ENCODE peak calls at places on chromosome 5, in seven cellular contexts. One of them, this sample, is unnamed.

GRCh38 chr5:56212127-56212879 is 20.8 kb downstream of the ANKRD55 start:
- DNase-seq in sigmoid colon: no peak
- DNase-seq in epithelial cell of esophagus: no peak
- DNase-seq in PC-9: no peak
- DNase-seq in cardiac muscle cell: no peak
- DNase-seq in fibroblast of lung: peak; percentile 30
- DNase-seq in tibial artery: no peak
- DNase-seq in this sample: no peak

GRCh38 chr5:23274156-23274555 is 233.3 kb upstream of the PRDM9 start:
- DNase-seq in sigmoid colon: no peak
- DNase-seq in epithelial cell of esophagus: peak; percentile 69
- DNase-seq in PC-9: no peak
- DNase-seq in cardiac muscle cell: no peak
- DNase-seq in fibroblast of lung: no peak
- DNase-seq in tibial artery: no peak
- DNase-seq in this sample: no peak

GRCh38 chr5:102815560-102816324 is 60.6 kb downstream of the PAM start:
- DNase-seq in sigmoid colon: no peak
- DNase-seq in epithelial cell of esophagus: no peak
- DNase-seq in PC-9: no peak
- DNase-seq in cardiac muscle cell: peak; percentile 27
- DNase-seq in fibroblast of lung: peak; percentile 51
- DNase-seq in tibial artery: no peak
- DNase-seq in this sample: no peak

GRCh38 chr5:33843579-33843978 is 48.2 kb downstream of the ADAMTS12 start:
- DNase-seq in sigmoid colon: no peak
- DNase-seq in epithelial cell of esophagus: peak; percentile 25
- DNase-seq in PC-9: no peak
- DNase-seq in cardiac muscle cell: peak; percentile 76
- DNase-seq in fibroblast of lung: peak; percentile 58
- DNase-seq in tibial artery: no peak
- DNase-seq in this sample: peak; percentile 39

GRCh38 chr5:41253109-41253508 is 39.8 kb upstream of the C6 start:
- DNase-seq in sigmoid colon: no peak
- DNase-seq in epithelial cell of esophagus: peak; percentile 58
- DNase-seq in PC-9: peak; percentile 21
- DNase-seq in cardiac muscle cell: no peak
- DNase-seq in fibroblast of lung: no peak
- DNase-seq in tibial artery: no peak
- DNase-seq in this sample: no peak

GRCh38 chr5:145568581-145568980 is 266.6 kb downstream of the PRELID2 start:
- DNase-seq in sigmoid colon: no peak
- DNase-seq in epithelial cell of esophagus: peak; percentile 56
- DNase-seq in PC-9: peak; percentile 2
- DNase-seq in cardiac muscle cell: no peak
- DNase-seq in fibroblast of lung: peak; percentile 22
- DNase-seq in tibial artery: no peak
- DNase-seq in this sample: peak; percentile 52

GRCh38 chr5:134003064-134003956 is 1.5 kb downstream of the VDAC1 start:
- DNase-seq in sigmoid colon: no peak
- DNase-seq in epithelial cell of esophagus: no peak
- DNase-seq in PC-9: no peak
- DNase-seq in cardiac muscle cell: no peak
- DNase-seq in fibroblast of lung: no peak
- DNase-seq in tibial artery: no peak
- DNase-seq in this sample: no peak

GRCh38 chr5:103235891-103236290 is 22.7 kb upstream of the MACIR start:
- DNase-seq in sigmoid colon: no peak
- DNase-seq in epithelial cell of esophagus: no peak
- DNase-seq in PC-9: no peak
- DNase-seq in cardiac muscle cell: no peak
- DNase-seq in fibroblast of lung: no peak
- DNase-seq in tibial artery: no peak
- DNase-seq in this sample: no peak

GRCh38 chr5:32202394-32202793 is 28.3 kb upstream of the GOLPH3 start:
- DNase-seq in sigmoid colon: no peak
- DNase-seq in epithelial cell of esophagus: no peak
- DNase-seq in PC-9: no peak
- DNase-seq in cardiac muscle cell: no peak
- DNase-seq in fibroblast of lung: peak; percentile 77
- DNase-seq in tibial artery: no peak
- DNase-seq in this sample: no peak

GRCh38 chr5:59489551-59489950 is 404.0 kb downstream of the PDE4D start:
- DNase-seq in sigmoid colon: no peak
- DNase-seq in epithelial cell of esophagus: no peak
- DNase-seq in PC-9: no peak
- DNase-seq in cardiac muscle cell: peak; percentile 41
- DNase-seq in fibroblast of lung: no peak
- DNase-seq in tibial artery: no peak
- DNase-seq in this sample: no peak

GRCh38 chr5:103428923-103429322 is 133.7 kb downstream of the NUDT12 start:
- DNase-seq in sigmoid colon: no peak
- DNase-seq in epithelial cell of esophagus: no peak
- DNase-seq in PC-9: no peak
- DNase-seq in cardiac muscle cell: no peak
- DNase-seq in fibroblast of lung: no peak
- DNase-seq in tibial artery: no peak
- DNase-seq in this sample: no peak

GRCh38 chr5:95440825-95441224 is 49.7 kb downstream of the FAM81B start:
- DNase-seq in sigmoid colon: no peak
- DNase-seq in epithelial cell of esophagus: peak; percentile 14
- DNase-seq in PC-9: no peak
- DNase-seq in cardiac muscle cell: no peak
- DNase-seq in fibroblast of lung: no peak
- DNase-seq in tibial artery: no peak
- DNase-seq in this sample: no peak

GRCh38 chr5:56575821-56576220 is 239.5 kb upstream of the MAP3K1 start:
- DNase-seq in sigmoid colon: no peak
- DNase-seq in epithelial cell of esophagus: peak; percentile 46
- DNase-seq in PC-9: no peak
- DNase-seq in cardiac muscle cell: no peak
- DNase-seq in fibroblast of lung: no peak
- DNase-seq in tibial artery: no peak
- DNase-seq in this sample: no peak

GRCh38 chr5:68505917-68506860 is 290.6 kb downstream of the PIK3R1 start:
- DNase-seq in sigmoid colon: no peak
- DNase-seq in epithelial cell of esophagus: peak; percentile 6
- DNase-seq in PC-9: no peak
- DNase-seq in cardiac muscle cell: peak; percentile 40
- DNase-seq in fibroblast of lung: peak; percentile 79
- DNase-seq in tibial artery: no peak
- DNase-seq in this sample: peak; percentile 24

GRCh38 chr5:94266170-94266569 is 352.2 kb downstream of the KIAA0825 start:
- DNase-seq in sigmoid colon: no peak
- DNase-seq in epithelial cell of esophagus: no peak
- DNase-seq in PC-9: no peak
- DNase-seq in cardiac muscle cell: no peak
- DNase-seq in fibroblast of lung: no peak
- DNase-seq in tibial artery: no peak
- DNase-seq in this sample: no peak

GRCh38 chr5:139562847-139563246 is 1.7 kb downstream of the UBE2D2 start:
- DNase-seq in sigmoid colon: peak; percentile 15
- DNase-seq in epithelial cell of esophagus: peak; percentile 27
- DNase-seq in PC-9: no peak
- DNase-seq in cardiac muscle cell: no peak
- DNase-seq in fibroblast of lung: no peak
- DNase-seq in tibial artery: no peak
- DNase-seq in this sample: no peak

GRCh38 chr5:35908814-35909213 is 29.6 kb downstream of the CAPSL start:
- DNase-seq in sigmoid colon: no peak
- DNase-seq in epithelial cell of esophagus: no peak
- DNase-seq in PC-9: no peak
- DNase-seq in cardiac muscle cell: no peak
- DNase-seq in fibroblast of lung: no peak
- DNase-seq in tibial artery: no peak
- DNase-seq in this sample: no peak

GRCh38 chr5:34685485-34686197 is 29.5 kb downstream of the RAI14 start:
- DNase-seq in sigmoid colon: no peak
- DNase-seq in epithelial cell of esophagus: peak; percentile 84
- DNase-seq in PC-9: no peak
- DNase-seq in cardiac muscle cell: peak; percentile 80
- DNase-seq in fibroblast of lung: peak; percentile 42
- DNase-seq in tibial artery: no peak
- DNase-seq in this sample: peak; percentile 30

GRCh38 chr5:72280655-72281069 is 39.4 kb downstream of the MRPS27 start:
- DNase-seq in sigmoid colon: no peak
- DNase-seq in epithelial cell of esophagus: peak; percentile 48
- DNase-seq in PC-9: peak; percentile 4
- DNase-seq in cardiac muscle cell: peak; percentile 66
- DNase-seq in fibroblast of lung: peak; percentile 81
- DNase-seq in tibial artery: no peak
- DNase-seq in this sample: peak; percentile 47
- TF ChIP-seq CTCF in sigmoid colon: peak; percentile 56
- TF ChIP-seq CTCF in epithelial cell of esophagus: peak; percentile 68
- TF ChIP-seq CTCF in PC-9: peak; percentile 49
- TF ChIP-seq CTCF in cardiac muscle cell: peak; percentile 63
- TF ChIP-seq CTCF in fibroblast of lung: peak; percentile 81
- TF ChIP-seq CTCF in tibial artery: peak; percentile 55
- TF ChIP-seq CTCF in this sample: peak; percentile 21

DNA sequence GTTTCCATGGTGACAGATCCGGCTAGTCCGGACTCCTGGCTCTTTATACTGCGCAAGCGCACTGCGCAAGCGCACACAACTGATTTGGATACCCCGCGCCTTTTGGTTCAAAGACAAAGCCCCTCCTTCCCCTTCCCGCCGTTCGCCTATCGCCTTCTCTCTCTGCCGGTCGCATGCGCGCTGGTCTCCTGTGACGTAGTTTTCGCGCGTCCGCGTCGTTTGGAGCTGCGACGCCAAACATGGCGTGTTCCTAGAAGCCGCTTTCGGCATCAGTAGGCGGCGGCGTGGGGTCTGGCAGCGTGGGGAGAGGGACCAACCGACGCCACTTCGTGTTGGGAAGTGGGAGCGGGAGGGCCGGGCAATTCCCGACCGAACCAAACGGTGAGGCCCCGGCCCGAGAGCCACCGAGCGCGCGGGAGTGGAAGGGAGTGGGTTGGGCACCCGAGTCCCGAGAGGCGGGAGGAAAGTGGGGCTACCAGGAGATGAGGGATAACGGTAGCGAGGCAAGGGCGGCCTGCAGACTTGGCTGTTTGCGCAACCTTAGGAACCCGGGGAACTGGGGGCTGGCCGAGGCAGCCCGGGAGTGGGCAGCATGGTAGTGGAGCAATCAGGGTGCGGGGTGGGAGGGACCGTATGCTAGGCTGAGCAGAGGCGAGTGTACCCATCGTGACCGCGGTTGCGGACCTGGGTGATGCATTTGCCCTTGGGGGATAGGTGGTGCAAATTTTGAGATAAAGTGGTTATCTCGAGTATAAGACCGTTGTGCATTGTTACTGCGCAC is at the start of gene IPO11:
- DNase-seq in sigmoid colon: peak; percentile 99
- DNase-seq in epithelial cell of esophagus: peak; percentile 99
- DNase-seq in PC-9: peak; percentile 96
- DNase-seq in cardiac muscle cell: peak; percentile 99
- DNase-seq in fibroblast of lung: peak; percentile 99
- DNase-seq in tibial artery: peak; percentile 99
- DNase-seq in this sample: peak; percentile 99
- TF ChIP-seq CTCF in sigmoid colon: no peak
- TF ChIP-seq CTCF in epithelial cell of esophagus: no peak
- TF ChIP-seq CTCF in PC-9: no peak
- TF ChIP-seq CTCF in cardiac muscle cell: no peak
- TF ChIP-seq CTCF in fibroblast of lung: peak; percentile 2
- TF ChIP-seq CTCF in tibial artery: no peak
- TF ChIP-seq CTCF in this sample: no peak

DNA sequence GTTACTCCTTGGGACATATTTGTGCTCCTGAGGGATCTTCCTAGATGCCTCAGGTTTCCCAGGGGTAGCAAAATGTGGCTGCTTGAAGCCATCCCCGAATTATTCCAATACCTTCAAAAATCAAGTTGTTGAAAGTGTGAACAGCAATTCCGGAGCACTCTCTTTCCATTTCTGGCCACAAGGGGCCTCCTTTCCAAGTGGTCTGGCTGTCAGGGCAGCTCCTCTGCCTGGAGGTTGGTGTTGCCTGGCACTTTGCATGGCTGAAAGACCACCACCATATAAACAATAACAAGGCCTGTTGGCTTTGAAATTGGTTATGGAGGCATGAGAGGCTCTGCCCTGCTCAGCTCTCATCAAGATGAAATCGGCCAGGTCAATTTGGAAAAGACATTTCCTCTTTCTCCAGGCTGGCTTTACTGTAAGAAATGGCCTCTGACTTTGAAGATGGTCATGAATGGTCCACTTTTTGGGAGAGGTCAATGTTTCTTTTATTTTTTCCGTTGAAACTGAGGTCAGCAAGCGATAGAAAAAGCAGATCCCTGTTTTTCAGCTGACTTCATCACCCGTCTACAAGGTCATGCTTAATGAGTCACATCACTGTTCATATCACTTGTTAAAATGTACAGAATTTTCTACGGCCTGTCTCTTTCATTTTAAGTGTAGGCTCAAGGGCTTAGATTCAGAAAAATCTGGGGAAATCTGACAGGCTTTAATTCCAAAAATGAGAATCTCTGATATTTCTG is 481.1 kb upstream of the ZNF608 start:
- DNase-seq in sigmoid colon: no peak
- DNase-seq in epithelial cell of esophagus: peak; percentile 36
- DNase-seq in PC-9: no peak
- DNase-seq in cardiac muscle cell: peak; percentile 48
- DNase-seq in fibroblast of lung: peak; percentile 34
- DNase-seq in tibial artery: no peak
- DNase-seq in this sample: peak; percentile 66
- TF ChIP-seq CTCF in sigmoid colon: no peak
- TF ChIP-seq CTCF in epithelial cell of esophagus: peak; percentile 60
- TF ChIP-seq CTCF in PC-9: peak; percentile 66
- TF ChIP-seq CTCF in cardiac muscle cell: peak; percentile 73
- TF ChIP-seq CTCF in fibroblast of lung: peak; percentile 53
- TF ChIP-seq CTCF in tibial artery: no peak
- TF ChIP-seq CTCF in this sample: peak; percentile 73

DNA sequence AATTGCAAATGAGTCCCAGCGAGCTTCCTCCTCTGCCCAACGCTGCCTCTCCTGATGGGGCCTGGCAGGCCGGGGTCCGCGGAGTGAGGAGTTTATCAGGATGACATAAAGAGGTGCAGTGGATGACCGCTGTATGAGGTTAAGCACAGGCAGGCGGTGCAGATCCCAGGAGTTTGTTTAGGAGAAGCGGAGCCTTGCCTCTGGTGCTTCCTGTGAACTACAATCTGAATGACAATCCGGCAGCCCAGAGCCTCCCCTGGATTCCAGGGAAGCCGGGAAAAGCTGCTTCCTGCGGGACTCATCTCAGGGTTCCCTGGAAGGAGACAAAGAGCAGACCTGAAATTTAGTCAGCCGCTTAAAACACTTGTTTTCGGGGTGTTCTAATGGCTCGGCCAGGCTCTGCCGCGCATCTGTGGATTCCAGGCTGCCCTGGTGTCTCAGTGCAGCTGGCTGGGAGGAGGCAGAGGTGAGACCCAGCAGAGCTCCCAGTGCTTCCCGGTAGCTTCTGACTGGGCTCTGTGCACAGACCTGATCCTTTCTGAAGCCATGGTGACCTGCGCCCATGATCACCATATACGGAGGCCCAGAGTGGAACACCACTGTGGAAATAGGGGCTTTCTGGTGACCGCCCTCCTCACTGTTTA is 69.9 kb upstream of the IRX4 start:
- DNase-seq in sigmoid colon: no peak
- DNase-seq in epithelial cell of esophagus: no peak
- DNase-seq in PC-9: no peak
- DNase-seq in cardiac muscle cell: no peak
- DNase-seq in fibroblast of lung: no peak
- DNase-seq in tibial artery: no peak
- DNase-seq in this sample: no peak
- TF ChIP-seq CTCF in sigmoid colon: no peak
- TF ChIP-seq CTCF in epithelial cell of esophagus: no peak
- TF ChIP-seq CTCF in PC-9: no peak
- TF ChIP-seq CTCF in cardiac muscle cell: no peak
- TF ChIP-seq CTCF in fibroblast of lung: no peak
- TF ChIP-seq CTCF in tibial artery: no peak
- TF ChIP-seq CTCF in this sample: no peak

This sample was measured in MCF 10A.